ENCODE peak calls at places on chromosomes 3 and 15, in eight cellular contexts. O is breast epithelium, H is HCT116, K is H9, W is heart left ventricle, Q is A172, T is left cardiac atrium, E is left ventricle myocardium inferior. P is an unnamed sample.

GRCh38 chr15:28974142-28974541 is 88.4 kb downstream of the APBA2 start:
- DNase-seq in O (peak), H (no peak), K (no peak), W (no peak), Q (no peak), T (no peak), E (no peak), P (no peak)

GRCh38 chr3:195195321-195196209 is 75.4 kb downstream of the XXYLT1 start:
- DNase-seq in O (no peak), H (no peak), K (peak), W (no peak), Q (no peak), T (no peak), E (no peak), P (no peak)

GRCh38 chr15:69014454-69014853 is at the start of gene NOX5:
- DNase-seq in O (no peak), H (no peak), K (no peak), W (no peak), Q (peak), T (no peak), E (no peak), P (peak)

GRCh38 chr15:26891448-26891881 is 24.6 kb downstream of the GABRA5 start:
- DNase-seq in O (peak), H (no peak), K (peak), W (peak), Q (peak), T (peak), E (peak), P (peak)

GRCh38 chr15:59266015-59266414 is 59.4 kb downstream of the LDHAL6B start:
- DNase-seq in O (no peak), H (no peak), K (no peak), W (no peak), Q (no peak), T (no peak), E (no peak), P (peak)

GRCh38 chr3:116947809-116948208 is 238.2 kb downstream of the TUSC7 start:
- DNase-seq in O (no peak), H (no peak), K (no peak), W (no peak), Q (no peak), T (no peak), E (no peak), P (no peak)

GRCh38 chr15:31179683-31180082 is 78.2 kb upstream of the TRPM1 start:
- DNase-seq in O (no peak), H (no peak), K (peak), W (no peak), Q (no peak), T (no peak), E (no peak), P (no peak)

GRCh38 chr3:133927543-133928066 is 31.9 kb upstream of the RAB6B start:
- DNase-seq in O (no peak), H (no peak), K (peak), W (peak), Q (no peak), T (peak), E (peak), P (no peak)

GRCh38 chr3:8888296-8888915 is 74.9 kb downstream of the RAD18 start:
- DNase-seq in O (no peak), H (no peak), K (no peak), W (no peak), Q (peak), T (no peak), E (no peak), P (no peak)

GRCh38 chr3:185204894-185205293 is 49.0 kb downstream of the EHHADH start:
- DNase-seq in O (no peak), H (no peak), K (no peak), W (no peak), Q (no peak), T (no peak), E (no peak), P (no peak)

GRCh38 chr3:128488995-128489859 is 3.8 kb downstream of the GATA2 start:
- DNase-seq in O (no peak), H (peak), K (peak), W (peak), Q (no peak), T (peak), E (peak), P (peak)

GRCh38 chr3:52670621-52671521 is 14.8 kb downstream of the PBRM1 start:
- DNase-seq in O (no peak), H (peak), K (no peak), W (no peak), Q (peak), T (no peak), E (no peak), P (peak)

GRCh38 chr3:31871939-31872507 is 109.0 kb downstream of the OSBPL10 start:
- DNase-seq in O (no peak), H (no peak), K (no peak), W (no peak), Q (no peak), T (no peak), E (no peak), P (no peak)

GRCh38 chr3:45043715-45044299 is 17.7 kb downstream of the CLEC3B start:
- DNase-seq in O (no peak), H (no peak), K (no peak), W (no peak), Q (peak), T (no peak), E (no peak), P (no peak)

GRCh38 chr3:42387802-42388651 is 22.4 kb downstream of the LYZL4 start:
- DNase-seq in O (no peak), H (no peak), K (no peak), W (no peak), Q (no peak), T (no peak), E (no peak), P (peak)

GRCh38 chr3:58260261-58260731 is 22.7 kb downstream of the ABHD6 start:
- DNase-seq in O (no peak), H (peak), K (no peak), W (no peak), Q (peak), T (no peak), E (no peak), P (peak)

GRCh38 chr3:30113906-30114305 is 492.5 kb upstream of the TGFBR2 start:
- DNase-seq in O (no peak), H (no peak), K (no peak), W (no peak), Q (no peak), T (no peak), E (no peak), P (no peak)

GRCh38 chr15:50003786-50004334 is 115.2 kb downstream of the ATP8B4 start:
- DNase-seq in O (peak), H (peak), K (peak), W (peak), Q (peak), T (peak), E (peak), P (peak)

GRCh38 chr3:49666592-49666991 is 7.6 kb upstream of the APEH start:
- DNase-seq in O (no peak), H (no peak), K (peak), W (no peak), Q (no peak), T (no peak), E (no peak), P (no peak)

GRCh38 chr3:101072299-101072698 is 79.1 kb upstream of the ABI3BP start:
- DNase-seq in O (no peak), H (no peak), K (no peak), W (no peak), Q (peak), T (no peak), E (no peak), P (peak)

GRCh38 chr3:100899440-100900091 is 93.7 kb downstream of the ABI3BP start:
- DNase-seq in O (no peak), H (no peak), K (no peak), W (no peak), Q (peak), T (no peak), E (no peak), P (no peak)

GRCh38 chr3:170689218-170689874 is 103.5 kb upstream of the SLC7A14 start:
- DNase-seq in O (peak), H (peak), K (peak), W (no peak), Q (peak), T (no peak), E (no peak), P (peak)

GRCh38 chr3:193775421-193776077 is 182.5 kb downstream of the OPA1 start:
- DNase-seq in O (no peak), H (no peak), K (peak), W (no peak), Q (no peak), T (no peak), E (no peak), P (no peak)